ENCODE peak calls at places on chromosomes 4 and X, in nine cellular contexts. L is WTC11; C is GM23248; G is amygdala; X is naive thymus-derived CD8-positive, alpha-beta T cell; B is stimulated activated CD8-positive, alpha-beta memory T cell treated with anti-CD3 and anti-CD28 coated beads, Interleukin-15, amount 100 ng/mL, for 4 hours; Y is fibroblast of lung; K is SW480; U is choroid plexus epithelial cell. D is an unnamed sample.

GRCh38 chr4:96483308-96484030 is 643.6 kb downstream of the PDHA2 start:
- DNase-seq in L (peak; percentile 38), C (no peak), G (no peak), X (no peak), B (no peak), Y (no peak), K (no peak), U (peak; percentile 43), D (no peak)

GRCh38 chr4:7902101-7902553 is 37.5 kb downstream of the AFAP1 start:
- DNase-seq in L (no peak), C (no peak), G (no peak), X (no peak), B (no peak), Y (no peak), K (no peak), U (no peak), D (no peak)

GRCh38 chr4:132227349-132228165 is 921.5 kb upstream of the PCDH10 start:
- DNase-seq in L (peak; percentile 84), C (peak; percentile 51), G (no peak), X (no peak), B (no peak), Y (peak; percentile 29), K (no peak), U (peak; percentile 56), D (no peak)

GRCh38 chr4:169008478-169008877 is 1.6 kb downstream of the CBR4 start:
- DNase-seq in L (no peak), C (no peak), G (no peak), X (no peak), B (no peak), Y (no peak), K (no peak), U (no peak), D (no peak)

GRCh38 chr4:141761926-141762325 is 125.5 kb downstream of the IL15 start:
- DNase-seq in L (no peak), C (peak; percentile 6), G (no peak), X (no peak), B (no peak), Y (peak; percentile 55), K (no peak), U (no peak), D (no peak)

GRCh38 chr4:36244257-36245084 is at the start of gene ARAP2:
- DNase-seq in L (peak; percentile 51), C (peak; percentile 21), G (peak; percentile 61), X (peak; percentile 74), B (peak; percentile 69), Y (peak; percentile 12), K (peak; percentile 68), U (peak; percentile 35), D (peak; percentile 63)

GRCh38 chr4:126267689-126268088 is 952.9 kb downstream of the FAT4 start:
- DNase-seq in L (no peak), C (peak; percentile 61), G (no peak), X (no peak), B (no peak), Y (peak; percentile 60), K (no peak), U (peak; percentile 90), D (no peak)

GRCh38 chrX:72685810-72686465 is 28.2 kb downstream of the PHKA1 start:
- DNase-seq in L (no peak), C (peak; percentile 62), G (no peak), X (no peak), B (no peak), Y (peak; percentile 58), K (no peak), U (no peak), D (no peak)

GRCh38 chrX:106481341-106481740 is 130.4 kb upstream of the RADX start:
- DNase-seq in L (peak; percentile 11), C (peak; percentile 62), G (peak; percentile 3), X (peak; percentile 58), B (no peak), Y (peak; percentile 46), K (peak; percentile 64), U (peak; percentile 59), D (no peak)

GRCh38 chr4:4717692-4718091 is 141.8 kb upstream of the MSX1 start:
- DNase-seq in L (no peak), C (no peak), G (no peak), X (no peak), B (no peak), Y (no peak), K (no peak), U (no peak), D (no peak)

GRCh38 chrX:130563476-130563875 is 161.7 kb downstream of the RBMX2 start:
- DNase-seq in L (no peak), C (no peak), G (no peak), X (no peak), B (no peak), Y (no peak), K (no peak), U (no peak), D (no peak)

GRCh38 chr4:98658287-98659105 is at the start of gene TSPAN5:
- DNase-seq in L (peak; percentile 84), C (peak; percentile 94), G (peak; percentile 70), X (peak; percentile 64), B (peak; percentile 71), Y (peak; percentile 77), K (peak; percentile 74), U (peak; percentile 77), D (peak; percentile 74)

GRCh38 chrX:119410027-119410819 is 11.1 kb downstream of the SLC25A43 start:
- DNase-seq in L (no peak), C (peak; percentile 94), G (no peak), X (no peak), B (no peak), Y (peak; percentile 73), K (peak; percentile 52), U (peak; percentile 75), D (no peak)

GRCh38 chr4:108213308-108213707 is 44.6 kb upstream of the LEF1 start:
- DNase-seq in L (no peak), C (no peak), G (no peak), X (no peak), B (no peak), Y (no peak), K (no peak), U (no peak), D (no peak)

GRCh38 chr4:91826186-91826585 is 477.6 kb upstream of the GRID2 start:
- DNase-seq in L (no peak), C (no peak), G (no peak), X (no peak), B (no peak), Y (no peak), K (no peak), U (peak; percentile 72), D (no peak)

D was measured in naive thymus-derived CD4-positive, alpha-beta T cell.